ENCODE peak calls at places on chromosomes 12 and 14, in nine cellular contexts. O is amygdala; D is kidney; V is activated CD4-positive, alpha-beta T cell treated with anti-CD3 and anti-CD28 coated beads, Interleukin-2, amount 50 U/mL, for 1 hour; K is activated T-helper 1 cell treated with Interleukin-2 at 50 U/mL for 16 hours; U is HTR-8/SVneo; Z is BJ; H is HS-5; B is choroid plexus epithelial cell. E is an unnamed sample.

GRCh38 chr12:22334696-22335290 is at the start of gene ST8SIA1:
- DNase-seq in O (no peak), D (peak; percentile 81), V (peak; percentile 65), K (peak; percentile 61), U (no peak), Z (no peak), H (no peak), B (peak; percentile 13), E (peak; percentile 51)

GRCh38 chr12:71878208-71878607 is 38.6 kb downstream of the TBC1D15 start:
- DNase-seq in O (no peak), D (no peak), V (no peak), K (no peak), U (no peak), Z (no peak), H (no peak), B (no peak), E (no peak)

GRCh38 chr12:132327351-132328171 is 1.8 kb downstream of the GALNT9 start:
- DNase-seq in O (no peak), D (peak; percentile 86), V (no peak), K (no peak), U (peak; percentile 76), Z (peak; percentile 47), H (peak; percentile 76), B (peak; percentile 92), E (peak; percentile 24)

GRCh38 chr12:82015623-82016347 is 256.6 kb upstream of the PPFIA2 start:
- DNase-seq in O (no peak), D (no peak), V (no peak), K (no peak), U (no peak), Z (no peak), H (no peak), B (no peak), E (no peak)

GRCh38 chr12:78697817-78698415 is 166.7 kb upstream of the SYT1 start:
- DNase-seq in O (no peak), D (no peak), V (no peak), K (no peak), U (no peak), Z (no peak), H (peak; percentile 23), B (peak; percentile 23), E (no peak)

GRCh38 chr12:88448337-88448944 is 131.8 kb downstream of the KITLG start:
- DNase-seq in O (no peak), D (no peak), V (no peak), K (no peak), U (no peak), Z (no peak), H (no peak), B (no peak), E (no peak)

GRCh38 chr12:90589966-90590365 is 365.0 kb downstream of the CCER1 start:
- DNase-seq in O (no peak), D (no peak), V (no peak), K (no peak), U (no peak), Z (no peak), H (no peak), B (no peak), E (no peak)

GRCh38 chr14:26276757-26277156 is 321.1 kb downstream of the NOVA1 start:
- DNase-seq in O (no peak), D (no peak), V (no peak), K (no peak), U (no peak), Z (no peak), H (no peak), B (peak; percentile 30), E (no peak)

GRCh38 chr14:92724516-92725340 is 23.7 kb downstream of the LGMN start:
- DNase-seq in O (no peak), D (peak; percentile 18), V (no peak), K (no peak), U (no peak), Z (no peak), H (no peak), B (no peak), E (no peak)

GRCh38 chr12:114668151-114668891 is 15.7 kb downstream of the TBX3 start:
- DNase-seq in O (no peak), D (peak; percentile 91), V (no peak), K (no peak), U (peak; percentile 83), Z (no peak), H (no peak), B (peak; percentile 77), E (no peak)

GRCh38 chr14:102728509-102728908 is 48.7 kb upstream of the TRAF3 start:
- DNase-seq in O (no peak), D (no peak), V (no peak), K (no peak), U (no peak), Z (no peak), H (no peak), B (no peak), E (no peak)

GRCh38 chr14:67400434-67400833 is 11.5 kb downstream of the PLEK2 start:
- DNase-seq in O (no peak), D (no peak), V (no peak), K (no peak), U (no peak), Z (no peak), H (no peak), B (no peak), E (no peak)

GRCh38 chr12:103128862-103129501 is 171.5 kb downstream of the ASCL1 start:
- DNase-seq in O (no peak), D (no peak), V (no peak), K (no peak), U (no peak), Z (no peak), H (no peak), B (no peak), E (no peak)

GRCh38 chr12:126534495-126534894 is 1469.3 kb downstream of the AACS start:
- DNase-seq in O (no peak), D (no peak), V (no peak), K (no peak), U (no peak), Z (no peak), H (no peak), B (no peak), E (no peak)

GRCh38 chr12:85516667-85517325 is 236.8 kb downstream of the ALX1 start:
- DNase-seq in O (no peak), D (no peak), V (no peak), K (no peak), U (no peak), Z (no peak), H (no peak), B (no peak), E (no peak)

GRCh38 chr12:42759622-42760273 is 170.2 kb upstream of the PRICKLE1 start:
- DNase-seq in O (no peak), D (no peak), V (no peak), K (no peak), U (no peak), Z (no peak), H (no peak), B (peak; percentile 83), E (no peak)

GRCh38 chr12:57489157-57489641 is 1.3 kb downstream of the MARS1 start:
- DNase-seq in O (no peak), D (no peak), V (no peak), K (no peak), U (no peak), Z (no peak), H (no peak), B (peak; percentile 23), E (no peak)

GRCh38 chr14:100575266-100575995 is 11.8 kb downstream of the BEGAIN start:
- DNase-seq in O (no peak), D (peak; percentile 56), V (no peak), K (no peak), U (no peak), Z (no peak), H (no peak), B (no peak), E (no peak)

GRCh38 chr12:122721057-122721545 is 4.5 kb upstream of the HCAR3 start:
- DNase-seq in O (no peak), D (no peak), V (no peak), K (no peak), U (no peak), Z (no peak), H (no peak), B (peak; percentile 77), E (no peak)